ENCODE peak calls at places on chromosomes 4 and X, in seven cellular contexts. Y is IMR-90, D is pancreas, P is neuronal stem cell, H is heart left ventricle, O is DND-41, M is endodermal cell. V is an unnamed sample.

GRCh38 chrX:100994352-100995281 is 25.1 kb downstream of the ARL13A start:
- DNase-seq in O (no peak), H (no peak), D (no peak), Y (peak; percentile 68), P (no peak), M (no peak), V (no peak)

GRCh38 chr4:3707423-3708102 is 58.6 kb upstream of the ADRA2C start:
- DNase-seq in O (no peak), M (no peak), Y (no peak), P (no peak), D (no peak), H (no peak), V (no peak)

GRCh38 chrX:150692837-150693781 is at the start of gene MTMR1:
- DNase-seq in P (no peak), O (peak; percentile 76), D (peak; percentile 30), H (peak; percentile 26), M (peak; percentile 60), Y (no peak), V (peak; percentile 74)

GRCh38 chr4:22462693-22463092 is 53.2 kb downstream of the ADGRA3 start:
- DNase-seq in P (no peak), Y (no peak), M (peak; percentile 71), O (no peak), D (no peak), H (no peak), V (no peak)

GRCh38 chr4:158295053-158295452 is 84.8 kb downstream of the TMEM144 start:
- DNase-seq in P (no peak), O (no peak), Y (no peak), H (no peak), D (no peak), M (no peak), V (no peak)

GRCh38 chr4:82786004-82786400 is 12.6 kb downstream of the SCD5 start:
- DNase-seq in H (no peak), O (no peak), P (no peak), D (no peak), Y (no peak), M (no peak), V (no peak)

GRCh38 chr4:135508006-135508714 is 1306.6 kb upstream of the PABPC4L start:
- DNase-seq in O (no peak), Y (peak; percentile 86), D (no peak), H (no peak), M (no peak), P (no peak), V (no peak)

GRCh38 chrX:154419688-154420401 is 8.5 kb downstream of the TAFAZZIN start:
- DNase-seq in P (no peak), Y (no peak), O (no peak), M (no peak), H (peak; percentile 48), D (no peak), V (no peak)

GRCh38 chr4:168871686-168872085 is 138.4 kb downstream of the CBR4 start:
- DNase-seq in D (no peak), Y (no peak), P (no peak), H (no peak), M (no peak), O (no peak), V (no peak)

GRCh38 chr4:161252520-161253141 is 911.2 kb downstream of the FSTL5 start:
- DNase-seq in Y (peak; percentile 0), P (no peak), M (no peak), D (no peak), O (no peak), H (no peak), V (no peak)

GRCh38 chr4:2441393-2442174 is 22.8 kb downstream of the CFAP99 start:
- DNase-seq in D (peak; percentile 61), H (no peak), M (peak; percentile 96), Y (peak; percentile 41), P (peak; percentile 54), O (peak; percentile 69), V (peak; percentile 80)

GRCh38 chrX:40260123-40260751 is 162.5 kb upstream of the BCOR start:
- DNase-seq in D (no peak), H (no peak), P (no peak), M (no peak), O (peak; percentile 42), Y (no peak), V (peak; percentile 83)

GRCh38 chrX:139026406-139027200 is 315.1 kb upstream of the FGF13 start:
- DNase-seq in H (no peak), P (no peak), M (no peak), Y (no peak), O (no peak), D (no peak), V (no peak)

GRCh38 chr4:119526786-119527550 is 101.6 kb downstream of the PDE5A start:
- DNase-seq in O (no peak), M (no peak), P (no peak), H (no peak), Y (peak; percentile 62), D (no peak), V (no peak)

GRCh38 chrX:52821079-52821760 is 10.1 kb downstream of the XAGE5 start:
- DNase-seq in M (no peak), D (no peak), Y (no peak), P (no peak), O (no peak), H (no peak), V (no peak)

GRCh38 chr4:130814896-130815295 is 1718.9 kb downstream of the C4orf33 start:
- DNase-seq in P (no peak), M (no peak), O (no peak), H (no peak), D (no peak), Y (no peak), V (no peak)

GRCh38 chrX:37905436-37906147 is 58.2 kb upstream of the DYNLT3 start:
- DNase-seq in O (no peak), H (peak; percentile 8), Y (peak; percentile 30), M (peak; percentile 87), D (peak; percentile 46), P (peak; percentile 21), V (no peak)

DNA sequence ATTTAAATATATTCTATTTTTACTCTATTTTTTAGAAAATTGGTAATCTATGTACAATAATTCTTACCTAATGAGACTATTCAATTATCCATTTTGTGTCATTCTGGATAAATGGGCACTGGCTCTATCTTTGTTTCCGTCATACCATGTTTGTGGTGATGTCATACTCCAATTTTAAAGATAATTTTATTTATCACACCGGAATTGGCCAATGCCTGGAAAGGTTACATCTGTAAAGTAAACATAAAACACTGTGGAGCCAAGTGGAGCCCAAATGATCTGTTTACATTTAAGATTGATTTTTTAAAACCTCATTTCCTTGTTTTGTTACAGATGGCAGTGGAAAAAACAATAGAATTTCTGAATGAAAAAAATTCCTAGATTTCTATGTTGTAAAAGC is 120.2 kb upstream of the GPRIN3 start:
- DNase-seq in H (no peak), O (no peak), P (no peak), M (no peak), Y (no peak), D (peak; percentile 25), V (no peak)
- H3K27me3 ChIP-seq in H (no peaks in the 10 kb centered on the region), O (no peaks in the 10 kb centered on the region), P (no peaks in the 10 kb centered on the region), M (no peaks in the 10 kb centered on the region), Y (peaks cover 3% of the 10 kb centered on the region), D (no peaks in the 10 kb centered on the region), V (no peaks in the 10 kb centered on the region)

GRCh38 chr4:87433342-87433741 is 11.0 kb downstream of the NUDT9 start:
- DNase-seq in O (no peak), Y (no peak), H (no peak), M (no peak), P (no peak), D (no peak), V (no peak)
- H3K4me3 ChIP-seq in O (no peak overlapping the region), Y (no peak overlapping the region), H (no peak overlapping the region), M (no peak overlapping the region), P (no peak overlapping the region), D (no peak overlapping the region), V (no peak overlapping the region)

DNA sequence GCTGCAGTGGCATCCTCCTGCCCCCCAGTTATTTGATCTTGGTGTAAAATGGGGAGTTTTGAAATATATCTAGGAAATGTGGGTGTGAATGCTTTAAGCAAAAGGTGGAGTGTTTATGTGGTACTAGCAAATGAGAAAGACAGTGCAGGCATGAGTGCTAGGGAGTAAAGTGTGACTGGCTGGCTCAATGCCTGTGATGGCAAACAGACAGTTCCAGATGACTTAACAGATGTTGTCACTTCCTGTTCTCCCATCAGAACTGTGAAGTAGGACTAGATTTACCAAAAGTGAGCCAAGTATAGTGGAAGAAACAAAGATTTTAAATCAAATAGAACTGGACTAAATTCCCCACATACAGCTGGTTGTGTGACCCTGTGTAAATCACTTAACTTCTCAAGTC is 8.4 kb upstream of the AMOT start:
- DNase-seq in H (no peak), P (no peak), O (no peak), M (no peak), Y (peak; percentile 44), D (no peak), V (no peak)
- H3K27me3 ChIP-seq in H (no peaks in the 10 kb centered on the region), P (no peaks in the 10 kb centered on the region), O (no peaks in the 10 kb centered on the region), M (no peaks in the 10 kb centered on the region), Y (peaks cover 7% of the 10 kb centered on the region), D (no peaks in the 10 kb centered on the region), V (no peaks in the 10 kb centered on the region)

GRCh38 chr4:688695-689497 is at the start of gene SLC49A3:
- DNase-seq in O (no peak), D (no peak), H (no peak), Y (no peak), M (peak; percentile 88), P (no peak), V (peak; percentile 80)
- H3K4me3 ChIP-seq in O (no peak within 1 kb of the TSS), D (peak within 1 kb of the TSS; percentile 44), H (peak within 1 kb of the TSS; percentile 64), Y (no peak within 1 kb of the TSS), M (peak within 1 kb of the TSS; percentile 27), P (peak within 1 kb of the TSS; percentile 70), V (peak within 1 kb of the TSS; percentile 67)

GRCh38 chr4:181662383-181662782 is 580.8 kb upstream of the TENM3 start:
- DNase-seq in M (no peak), P (peak; percentile 4), D (no peak), H (no peak), Y (peak; percentile 45), O (no peak), V (no peak)
- H3K27me3 ChIP-seq in M (no peaks in the 10 kb centered on the region), P (no peaks in the 10 kb centered on the region), D (no peaks in the 10 kb centered on the region), H (no peaks in the 10 kb centered on the region), Y (no peaks in the 10 kb centered on the region), O (no peaks in the 10 kb centered on the region), V (no peaks in the 10 kb centered on the region)

DNA sequence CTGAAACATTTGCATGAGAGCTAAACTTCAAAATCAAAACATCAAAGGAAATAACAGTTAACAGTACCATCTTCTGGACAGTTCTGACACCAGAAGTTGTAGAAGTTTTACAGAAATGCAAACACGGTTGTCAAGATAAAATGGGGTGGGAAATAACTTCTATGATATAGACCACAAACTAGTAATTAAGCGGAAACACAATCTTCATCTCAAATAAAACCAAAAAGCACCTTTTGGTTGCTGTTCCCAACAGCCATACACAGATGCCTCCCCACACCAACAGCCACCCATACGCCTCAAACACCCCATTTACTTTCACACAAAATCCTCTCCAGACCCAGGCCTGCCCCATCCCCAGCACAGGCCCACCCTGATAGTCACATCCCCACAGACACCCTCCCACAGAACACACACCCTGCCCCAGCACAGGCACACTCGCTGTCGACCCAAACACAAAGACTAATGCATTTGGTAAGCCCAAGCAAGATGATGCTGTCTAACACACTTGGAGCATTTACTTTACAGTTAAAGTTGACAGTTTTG is 64.3 kb downstream of the TAPT1 start:
- DNase-seq in P (no peak), M (no peak), D (no peak), H (no peak), O (no peak), Y (no peak), V (no peak)
- H3K4me3 ChIP-seq in P (no peak overlapping the region), M (no peak overlapping the region), D (no peak overlapping the region), H (no peak overlapping the region), O (no peak overlapping the region), Y (no peak overlapping the region), V (no peak overlapping the region)

DNA sequence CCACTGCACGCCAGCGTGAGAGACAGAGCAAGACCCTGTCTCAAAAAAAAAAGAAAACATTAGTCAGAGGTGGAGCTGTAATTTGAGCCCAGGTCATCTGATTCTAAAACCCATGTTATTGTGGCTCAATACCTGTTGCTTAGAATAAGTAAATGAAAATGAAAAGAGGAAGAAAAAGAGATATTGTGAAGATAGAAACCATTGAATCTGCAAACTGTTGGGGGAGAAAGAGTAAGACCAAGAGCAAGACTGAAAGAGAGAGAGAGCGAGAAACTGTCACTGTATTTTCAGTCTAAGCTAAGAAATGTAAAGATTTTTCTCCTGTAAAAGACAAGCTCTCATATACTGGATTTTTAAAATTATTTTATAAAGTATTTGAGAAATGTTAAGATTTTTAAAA is 9.7 kb upstream of the IGSF1 start:
- DNase-seq in P (no peak), H (no peak), D (no peak), Y (no peak), M (no peak), O (no peak), V (no peak)
- H3K27me3 ChIP-seq in P (no peaks in the 10 kb centered on the region), H (no peaks in the 10 kb centered on the region), D (no peaks in the 10 kb centered on the region), Y (peaks cover 6% of the 10 kb centered on the region), M (no peaks in the 10 kb centered on the region), O (no peaks in the 10 kb centered on the region), V (no peaks in the 10 kb centered on the region)

V was measured in upper lobe of right lung.